ENCODE peak calls at places on chromosomes 2 and 18, in four cellular contexts. I, R, V and E are unnamed samples.

GRCh38 chr2:11719230-11719977 is 27.0 kb upstream of the LPIN1 start:
- DNase-seq in I (no peak), R (no peak), V (no peak), E (no peak)

GRCh38 chr2:225165052-225165451 is 122.8 kb upstream of the DOCK10 start:
- DNase-seq in I (peak; percentile 81), R (no peak), V (no peak), E (peak; percentile 55)

GRCh38 chr18:23992119-23992940 is 22.2 kb upstream of the TTC39C start:
- DNase-seq in I (no peak), R (peak; percentile 52), V (no peak), E (no peak)

GRCh38 chr2:235162544-235163197 is 210.9 kb downstream of the SH3BP4 start:
- DNase-seq in I (peak; percentile 18), R (no peak), V (no peak), E (no peak)

GRCh38 chr2:119425620-119426395 is 5.8 kb upstream of the TMEM37 start:
- DNase-seq in I (no peak), R (no peak), V (no peak), E (no peak)

GRCh38 chr2:59204040-59204439 is 962.9 kb upstream of the FANCL start:
- DNase-seq in I (no peak), R (no peak), V (no peak), E (no peak)

GRCh38 chr2:173165443-173166234 is 90.0 kb downstream of the MAP3K20 start:
- DNase-seq in I (no peak), R (no peak), V (no peak), E (no peak)

GRCh38 chr2:151754253-151754897 is 20.1 kb upstream of the NEB start:
- DNase-seq in I (no peak), R (no peak), V (no peak), E (no peak)

GRCh38 chr2:101012706-101013181 is 10.7 kb downstream of the RPL31 start:
- DNase-seq in I (peak; percentile 47), R (peak; percentile 45), V (peak; percentile 61), E (peak; percentile 26)